ENCODE peak calls at places on chromosomes 12 and 14, in eight cellular contexts. One of them, this sample, is unnamed.

GRCh38 chr12:21906919-21907642 is 34.1 kb downstream of the ABCC9 start:
- DNase-seq in GM12865: no peak
- DNase-seq in AG10803: peak; percentile 90
- DNase-seq in activated CD4-positive, alpha-beta T cell treated with anti-CD3 and anti-CD28 coated beads, Interleukin-2, amount 10 ng/mL, durations not matched to agents 7 days and 5 days: no peak
- DNase-seq in retina: no peak
- DNase-seq in stimulated activated CD4-positive, alpha-beta T cell treated with anti-CD3 and anti-CD28 coated beads, Interleukin-15, amount 100 ng/mL, for 1 hour: no peak
- DNase-seq in NCI-H1417: no peak
- DNase-seq in CD4-positive, CD25-positive, alpha-beta regulatory T cell: no peak
- DNase-seq in this sample: no peak

GRCh38 chr12:124053855-124054254 is 80.8 kb downstream of the ZNF664 start:
- DNase-seq in AG10803: peak; percentile 79
- DNase-seq in retina: peak; percentile 71
- DNase-seq in CD4-positive, CD25-positive, alpha-beta regulatory T cell: no peak
- DNase-seq in NCI-H1417: peak; percentile 89
- DNase-seq in stimulated activated CD4-positive, alpha-beta T cell treated with anti-CD3 and anti-CD28 coated beads, Interleukin-15, amount 100 ng/mL, for 1 hour: no peak
- DNase-seq in activated CD4-positive, alpha-beta T cell treated with anti-CD3 and anti-CD28 coated beads, Interleukin-2, amount 10 ng/mL, durations not matched to agents 7 days and 5 days: no peak
- DNase-seq in GM12865: peak; percentile 57
- DNase-seq in this sample: peak; percentile 26

GRCh38 chr12:38921025-38921677 is 15.8 kb upstream of the CPNE8 start:
- DNase-seq in AG10803: peak; percentile 49
- DNase-seq in stimulated activated CD4-positive, alpha-beta T cell treated with anti-CD3 and anti-CD28 coated beads, Interleukin-15, amount 100 ng/mL, for 1 hour: no peak
- DNase-seq in activated CD4-positive, alpha-beta T cell treated with anti-CD3 and anti-CD28 coated beads, Interleukin-2, amount 10 ng/mL, durations not matched to agents 7 days and 5 days: peak; percentile 46
- DNase-seq in CD4-positive, CD25-positive, alpha-beta regulatory T cell: peak; percentile 57
- DNase-seq in NCI-H1417: peak; percentile 51
- DNase-seq in retina: no peak
- DNase-seq in GM12865: peak; percentile 75
- DNase-seq in this sample: peak; percentile 47

GRCh38 chr12:58657175-58657574 is 263.1 kb downstream of the LRIG3 start:
- DNase-seq in GM12865: no peak
- DNase-seq in NCI-H1417: no peak
- DNase-seq in retina: no peak
- DNase-seq in AG10803: peak; percentile 55
- DNase-seq in CD4-positive, CD25-positive, alpha-beta regulatory T cell: no peak
- DNase-seq in stimulated activated CD4-positive, alpha-beta T cell treated with anti-CD3 and anti-CD28 coated beads, Interleukin-15, amount 100 ng/mL, for 1 hour: no peak
- DNase-seq in activated CD4-positive, alpha-beta T cell treated with anti-CD3 and anti-CD28 coated beads, Interleukin-2, amount 10 ng/mL, durations not matched to agents 7 days and 5 days: no peak
- DNase-seq in this sample: no peak

GRCh38 chr12:58529114-58529665 is 391.1 kb downstream of the LRIG3 start:
- DNase-seq in CD4-positive, CD25-positive, alpha-beta regulatory T cell: no peak
- DNase-seq in GM12865: no peak
- DNase-seq in activated CD4-positive, alpha-beta T cell treated with anti-CD3 and anti-CD28 coated beads, Interleukin-2, amount 10 ng/mL, durations not matched to agents 7 days and 5 days: no peak
- DNase-seq in AG10803: peak; percentile 74
- DNase-seq in NCI-H1417: no peak
- DNase-seq in retina: no peak
- DNase-seq in stimulated activated CD4-positive, alpha-beta T cell treated with anti-CD3 and anti-CD28 coated beads, Interleukin-15, amount 100 ng/mL, for 1 hour: no peak
- DNase-seq in this sample: no peak

GRCh38 chr14:95185033-95185432 is 27.7 kb upstream of the DICER1 start:
- DNase-seq in retina: no peak
- DNase-seq in CD4-positive, CD25-positive, alpha-beta regulatory T cell: no peak
- DNase-seq in activated CD4-positive, alpha-beta T cell treated with anti-CD3 and anti-CD28 coated beads, Interleukin-2, amount 10 ng/mL, durations not matched to agents 7 days and 5 days: no peak
- DNase-seq in NCI-H1417: no peak
- DNase-seq in AG10803: no peak
- DNase-seq in GM12865: no peak
- DNase-seq in stimulated activated CD4-positive, alpha-beta T cell treated with anti-CD3 and anti-CD28 coated beads, Interleukin-15, amount 100 ng/mL, for 1 hour: no peak
- DNase-seq in this sample: no peak

GRCh38 chr12:100995201-100995600 is 200.6 kb downstream of the ANO4 start:
- DNase-seq in retina: no peak
- DNase-seq in CD4-positive, CD25-positive, alpha-beta regulatory T cell: no peak
- DNase-seq in stimulated activated CD4-positive, alpha-beta T cell treated with anti-CD3 and anti-CD28 coated beads, Interleukin-15, amount 100 ng/mL, for 1 hour: no peak
- DNase-seq in activated CD4-positive, alpha-beta T cell treated with anti-CD3 and anti-CD28 coated beads, Interleukin-2, amount 10 ng/mL, durations not matched to agents 7 days and 5 days: no peak
- DNase-seq in AG10803: peak; percentile 37
- DNase-seq in GM12865: peak; percentile 39
- DNase-seq in NCI-H1417: no peak
- DNase-seq in this sample: no peak

GRCh38 chr12:104546575-104546974 is 89.8 kb downstream of the CHST11 start:
- DNase-seq in activated CD4-positive, alpha-beta T cell treated with anti-CD3 and anti-CD28 coated beads, Interleukin-2, amount 10 ng/mL, durations not matched to agents 7 days and 5 days: no peak
- DNase-seq in CD4-positive, CD25-positive, alpha-beta regulatory T cell: no peak
- DNase-seq in stimulated activated CD4-positive, alpha-beta T cell treated with anti-CD3 and anti-CD28 coated beads, Interleukin-15, amount 100 ng/mL, for 1 hour: no peak
- DNase-seq in retina: no peak
- DNase-seq in NCI-H1417: no peak
- DNase-seq in GM12865: no peak
- DNase-seq in AG10803: no peak
- DNase-seq in this sample: no peak

GRCh38 chr14:30185832-30186231 is 258.2 kb upstream of the PRKD1 start:
- DNase-seq in NCI-H1417: no peak
- DNase-seq in retina: no peak
- DNase-seq in GM12865: no peak
- DNase-seq in CD4-positive, CD25-positive, alpha-beta regulatory T cell: no peak
- DNase-seq in stimulated activated CD4-positive, alpha-beta T cell treated with anti-CD3 and anti-CD28 coated beads, Interleukin-15, amount 100 ng/mL, for 1 hour: no peak
- DNase-seq in activated CD4-positive, alpha-beta T cell treated with anti-CD3 and anti-CD28 coated beads, Interleukin-2, amount 10 ng/mL, durations not matched to agents 7 days and 5 days: no peak
- DNase-seq in AG10803: no peak
- DNase-seq in this sample: no peak

GRCh38 chr12:45232771-45233372 is 17.0 kb downstream of the ANO6 start:
- DNase-seq in CD4-positive, CD25-positive, alpha-beta regulatory T cell: no peak
- DNase-seq in activated CD4-positive, alpha-beta T cell treated with anti-CD3 and anti-CD28 coated beads, Interleukin-2, amount 10 ng/mL, durations not matched to agents 7 days and 5 days: no peak
- DNase-seq in NCI-H1417: no peak
- DNase-seq in retina: no peak
- DNase-seq in AG10803: peak; percentile 95
- DNase-seq in GM12865: peak; percentile 63
- DNase-seq in stimulated activated CD4-positive, alpha-beta T cell treated with anti-CD3 and anti-CD28 coated beads, Interleukin-15, amount 100 ng/mL, for 1 hour: no peak
- DNase-seq in this sample: no peak

GRCh38 chr14:42002139-42002538 is 395.5 kb downstream of the LRFN5 start:
- DNase-seq in stimulated activated CD4-positive, alpha-beta T cell treated with anti-CD3 and anti-CD28 coated beads, Interleukin-15, amount 100 ng/mL, for 1 hour: no peak
- DNase-seq in GM12865: no peak
- DNase-seq in NCI-H1417: no peak
- DNase-seq in AG10803: peak; percentile 2
- DNase-seq in retina: no peak
- DNase-seq in activated CD4-positive, alpha-beta T cell treated with anti-CD3 and anti-CD28 coated beads, Interleukin-2, amount 10 ng/mL, durations not matched to agents 7 days and 5 days: no peak
- DNase-seq in CD4-positive, CD25-positive, alpha-beta regulatory T cell: no peak
- DNase-seq in this sample: no peak

GRCh38 chr12:1357171-1357570 is 237.2 kb downstream of the FBXL14 start:
- DNase-seq in activated CD4-positive, alpha-beta T cell treated with anti-CD3 and anti-CD28 coated beads, Interleukin-2, amount 10 ng/mL, durations not matched to agents 7 days and 5 days: no peak
- DNase-seq in NCI-H1417: no peak
- DNase-seq in stimulated activated CD4-positive, alpha-beta T cell treated with anti-CD3 and anti-CD28 coated beads, Interleukin-15, amount 100 ng/mL, for 1 hour: no peak
- DNase-seq in retina: no peak
- DNase-seq in AG10803: peak; percentile 42
- DNase-seq in CD4-positive, CD25-positive, alpha-beta regulatory T cell: no peak
- DNase-seq in GM12865: no peak
- DNase-seq in this sample: no peak

GRCh38 chr12:31235868-31236395 is 90.0 kb downstream of the SINHCAF start:
- DNase-seq in CD4-positive, CD25-positive, alpha-beta regulatory T cell: no peak
- DNase-seq in AG10803: no peak
- DNase-seq in NCI-H1417: no peak
- DNase-seq in GM12865: no peak
- DNase-seq in stimulated activated CD4-positive, alpha-beta T cell treated with anti-CD3 and anti-CD28 coated beads, Interleukin-15, amount 100 ng/mL, for 1 hour: no peak
- DNase-seq in activated CD4-positive, alpha-beta T cell treated with anti-CD3 and anti-CD28 coated beads, Interleukin-2, amount 10 ng/mL, durations not matched to agents 7 days and 5 days: no peak
- DNase-seq in retina: no peak
- DNase-seq in this sample: no peak

GRCh38 chr12:11746024-11746771 is 96.7 kb downstream of the ETV6 start:
- DNase-seq in GM12865: peak; percentile 88
- DNase-seq in stimulated activated CD4-positive, alpha-beta T cell treated with anti-CD3 and anti-CD28 coated beads, Interleukin-15, amount 100 ng/mL, for 1 hour: no peak
- DNase-seq in retina: no peak
- DNase-seq in NCI-H1417: no peak
- DNase-seq in AG10803: peak; percentile 32
- DNase-seq in activated CD4-positive, alpha-beta T cell treated with anti-CD3 and anti-CD28 coated beads, Interleukin-2, amount 10 ng/mL, durations not matched to agents 7 days and 5 days: no peak
- DNase-seq in CD4-positive, CD25-positive, alpha-beta regulatory T cell: no peak
- DNase-seq in this sample: no peak

GRCh38 chr12:11580125-11580751 is 69.2 kb upstream of the ETV6 start:
- DNase-seq in GM12865: peak; percentile 76
- DNase-seq in CD4-positive, CD25-positive, alpha-beta regulatory T cell: no peak
- DNase-seq in AG10803: peak; percentile 88
- DNase-seq in stimulated activated CD4-positive, alpha-beta T cell treated with anti-CD3 and anti-CD28 coated beads, Interleukin-15, amount 100 ng/mL, for 1 hour: no peak
- DNase-seq in NCI-H1417: no peak
- DNase-seq in activated CD4-positive, alpha-beta T cell treated with anti-CD3 and anti-CD28 coated beads, Interleukin-2, amount 10 ng/mL, durations not matched to agents 7 days and 5 days: no peak
- DNase-seq in retina: no peak
- DNase-seq in this sample: no peak

GRCh38 chr12:88571543-88571942 is 8.7 kb downstream of the KITLG start:
- DNase-seq in retina: no peak
- DNase-seq in activated CD4-positive, alpha-beta T cell treated with anti-CD3 and anti-CD28 coated beads, Interleukin-2, amount 10 ng/mL, durations not matched to agents 7 days and 5 days: no peak
- DNase-seq in AG10803: peak; percentile 89
- DNase-seq in NCI-H1417: no peak
- DNase-seq in GM12865: no peak
- DNase-seq in CD4-positive, CD25-positive, alpha-beta regulatory T cell: no peak
- DNase-seq in stimulated activated CD4-positive, alpha-beta T cell treated with anti-CD3 and anti-CD28 coated beads, Interleukin-15, amount 100 ng/mL, for 1 hour: no peak
- DNase-seq in this sample: no peak

GRCh38 chr12:14540801-14541462 is 26.8 kb downstream of the PLBD1 start:
- DNase-seq in stimulated activated CD4-positive, alpha-beta T cell treated with anti-CD3 and anti-CD28 coated beads, Interleukin-15, amount 100 ng/mL, for 1 hour: no peak
- DNase-seq in AG10803: no peak
- DNase-seq in NCI-H1417: no peak
- DNase-seq in activated CD4-positive, alpha-beta T cell treated with anti-CD3 and anti-CD28 coated beads, Interleukin-2, amount 10 ng/mL, durations not matched to agents 7 days and 5 days: no peak
- DNase-seq in retina: no peak
- DNase-seq in CD4-positive, CD25-positive, alpha-beta regulatory T cell: no peak
- DNase-seq in GM12865: peak; percentile 15
- DNase-seq in this sample: no peak

GRCh38 chr14:74478996-74479635 is 14.0 kb downstream of the NPC2 start:
- DNase-seq in stimulated activated CD4-positive, alpha-beta T cell treated with anti-CD3 and anti-CD28 coated beads, Interleukin-15, amount 100 ng/mL, for 1 hour: no peak
- DNase-seq in AG10803: peak; percentile 35
- DNase-seq in activated CD4-positive, alpha-beta T cell treated with anti-CD3 and anti-CD28 coated beads, Interleukin-2, amount 10 ng/mL, durations not matched to agents 7 days and 5 days: no peak
- DNase-seq in CD4-positive, CD25-positive, alpha-beta regulatory T cell: no peak
- DNase-seq in NCI-H1417: peak; percentile 12
- DNase-seq in retina: peak; percentile 57
- DNase-seq in GM12865: no peak
- DNase-seq in this sample: no peak

This sample was measured in COR-L47.